ENCODE peak calls at places on chromosome 19, in five cellular contexts. E is fibroblast of lung, T is kidney, L is GM20000, Z is colonic mucosa. B is an unnamed sample.

GRCh38 chr19:7483720-7484201 is 5.1 kb downstream of the PEX11G start:
- DNase-seq in E (no peak), Z (peak), T (no peak), L (no peak), B (no peak)

GRCh38 chr19:35869327-35870123 is 1.2 kb downstream of the APLP1 start:
- DNase-seq in L (peak), E (peak), Z (peak), T (no peak), B (peak)

GRCh38 chr19:54684537-54684936 is 21.8 kb downstream of the LILRB4 start:
- DNase-seq in T (no peak), E (no peak), L (peak), Z (no peak), B (no peak)

GRCh38 chr19:47141695-47142094 is 11.1 kb downstream of the SAE1 start:
- DNase-seq in Z (no peak), E (no peak), T (no peak), L (no peak), B (no peak)

GRCh38 chr19:39154626-39155100 is 29.1 kb downstream of the PAK4 start:
- DNase-seq in L (no peak), E (no peak), T (no peak), Z (peak), B (no peak)

GRCh38 chr19:44891016-44891882 is at the start of gene TOMM40:
- DNase-seq in E (no peak), L (peak), T (peak), Z (no peak), B (no peak)

GRCh38 chr19:57682226-57682766 is 519 bp downstream of the ZNF551 start:
- DNase-seq in L (no peak), E (no peak), T (no peak), Z (no peak), B (no peak)

GRCh38 chr19:18226956-18227780 is 930 bp upstream of the PDE4C start:
- DNase-seq in L (peak), T (no peak), E (no peak), Z (no peak), B (no peak)

GRCh38 chr19:3580156-3580955 is 4.9 kb upstream of the GIPC3 start:
- DNase-seq in E (peak), T (no peak), L (no peak), Z (no peak), B (no peak)

GRCh38 chr19:17805427-17805826 is 10.5 kb downstream of the B3GNT3 start:
- DNase-seq in E (no peak), L (no peak), T (no peak), Z (no peak), B (no peak)

GRCh38 chr19:45068041-45068440 is 8.2 kb downstream of the ZNF296 start:
- DNase-seq in E (no peak), L (no peak), Z (no peak), T (no peak), B (no peak)

GRCh38 chr19:13848811-13849241 is 28.1 kb upstream of the NANOS3 start:
- DNase-seq in Z (peak), T (no peak), L (no peak), E (no peak), B (no peak)

GRCh38 chr19:14576363-14576762 is 4.5 kb upstream of the NDUFB7 start:
- DNase-seq in Z (no peak), T (no peak), L (no peak), E (no peak), B (no peak)

GRCh38 chr19:19528721-19529490 is at the start of gene YJEFN3:
- DNase-seq in T (no peak), L (no peak), E (no peak), Z (no peak), B (no peak)

GRCh38 chr19:34298891-34299510 is 44.6 kb downstream of the GARRE1 start:
- DNase-seq in L (no peak), E (no peak), Z (peak), T (no peak), B (no peak)

GRCh38 chr19:37763488-37763887 is 15.9 kb downstream of the ZNF573 start:
- DNase-seq in T (no peak), E (no peak), L (no peak), Z (no peak), B (no peak)

GRCh38 chr19:54952591-54953344 is 5.4 kb upstream of the NLRP7 start:
- DNase-seq in E (no peak), Z (no peak), L (no peak), T (no peak), B (no peak)

GRCh38 chr19:50838239-50838638 is 4.9 kb upstream of the KLK15 start:
- DNase-seq in T (no peak), Z (no peak), E (no peak), L (peak), B (peak)

GRCh38 chr19:35167251-35168119 is 12.9 kb downstream of the FXYD5 start:
- DNase-seq in E (no peak), T (no peak), Z (no peak), L (no peak), B (no peak)

GRCh38 chr19:33385956-33386355 is 12.4 kb downstream of the CEBPG start:
- DNase-seq in L (no peak), E (no peak), T (no peak), Z (no peak), B (no peak)

GRCh38 chr19:7230826-7231225 is 63.4 kb downstream of the INSR start:
- DNase-seq in L (no peak), E (no peak), T (no peak), Z (no peak), B (no peak)

GRCh38 chr19:18708452-18709231 is 25.2 kb downstream of the CRTC1 start:
- DNase-seq in T (peak), Z (no peak), E (no peak), L (no peak), B (no peak)

GRCh38 chr19:46614114-46614701 is 10.7 kb downstream of the PTGIR start:
- DNase-seq in L (peak), T (peak), E (peak), Z (peak), B (peak)

GRCh38 chr19:57363734-57364181 is 407 bp downstream of the TRAPPC2B start:
- DNase-seq in T (no peak), Z (no peak), E (no peak), L (peak), B (no peak)

GRCh38 chr19:34126966-34127365 is 45.3 kb upstream of the LSM14A start:
- DNase-seq in L (no peak), Z (no peak), E (no peak), T (no peak), B (no peak)

GRCh38 chr19:11286312-11286974 is 9.5 kb upstream of the TSPAN16 start:
- DNase-seq in T (no peak), Z (no peak), E (peak), L (no peak), B (no peak)

GRCh38 chr19:46147791-46148288 is at the start of gene IGFL2:
- DNase-seq in T (no peak), L (no peak), Z (no peak), E (no peak), B (no peak)

GRCh38 chr19:39409207-39409885 is 2.7 kb downstream of the ZFP36 start:
- DNase-seq in E (no peak), L (peak), Z (peak), T (peak), B (no peak)

GRCh38 chr19:35856546-35857149 is at the start of gene KIRREL2:
- DNase-seq in Z (no peak), L (peak), T (no peak), E (no peak), B (peak)

GRCh38 chr19:54158812-54159351 is 639 bp downstream of the LENG1 start:
- DNase-seq in E (no peak), L (peak), Z (no peak), T (no peak), B (no peak)

GRCh38 chr19:42563352-42564210 is 31.1 kb downstream of the CEACAM8 start:
- DNase-seq in L (peak), E (peak), Z (peak), T (no peak), B (peak)

GRCh38 chr19:45059258-45059965 is 16.9 kb downstream of the ZNF296 start:
- DNase-seq in T (peak), L (peak), E (peak), Z (peak), B (peak)

GRCh38 chr19:23787106-23787505 is 28.4 kb upstream of the ZNF681 start:
- DNase-seq in Z (peak), L (no peak), T (no peak), E (peak), B (no peak)

GRCh38 chr19:11378319-11379189 is 4.1 kb downstream of the SWSAP1 start:
- DNase-seq in Z (peak), E (peak), L (peak), T (peak), B (no peak)

DNA sequence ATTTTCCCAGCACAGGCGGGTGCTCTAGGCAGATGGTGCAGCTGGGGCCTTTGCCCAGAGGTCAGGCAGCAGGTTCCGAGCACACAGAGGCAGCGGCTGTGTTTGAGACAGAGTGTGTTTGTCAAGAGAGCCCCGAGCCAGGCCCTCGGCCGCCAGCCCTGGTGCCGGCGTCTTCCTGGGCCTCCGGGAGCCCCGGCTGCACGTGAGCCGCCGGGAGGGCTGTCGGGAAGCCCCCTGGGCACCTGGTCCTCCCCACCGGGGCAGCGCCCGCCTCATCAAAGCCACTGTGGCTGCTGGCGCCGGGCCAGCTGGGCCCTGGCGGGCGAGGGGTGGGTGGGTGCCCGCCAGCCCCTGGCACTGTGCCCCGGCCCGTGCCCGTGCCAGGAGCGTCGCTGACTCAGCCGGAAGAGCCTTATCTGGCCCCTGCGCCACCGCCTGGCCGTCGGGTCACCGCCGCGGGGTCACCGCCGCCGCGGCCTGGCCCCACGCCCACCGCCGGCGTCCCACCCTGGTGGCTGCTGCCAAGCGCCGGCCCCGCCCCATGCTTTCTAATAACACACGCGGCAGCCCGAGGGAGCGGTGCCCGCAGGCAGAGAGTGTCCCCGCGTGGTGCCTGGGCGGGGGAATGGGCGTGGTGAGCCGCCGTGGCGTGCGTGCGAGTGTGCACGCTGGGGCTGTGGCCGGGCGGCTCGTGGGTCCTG is 14.9 kb downstream of the ARID3A start:
- DNase-seq in T (peak), Z (peak), L (peak), E (peak), B (no peak)
- TF ChIP-seq CTCF in T (no peak), Z (no peak), L (no peak), E (no peak), B (peak)

DNA sequence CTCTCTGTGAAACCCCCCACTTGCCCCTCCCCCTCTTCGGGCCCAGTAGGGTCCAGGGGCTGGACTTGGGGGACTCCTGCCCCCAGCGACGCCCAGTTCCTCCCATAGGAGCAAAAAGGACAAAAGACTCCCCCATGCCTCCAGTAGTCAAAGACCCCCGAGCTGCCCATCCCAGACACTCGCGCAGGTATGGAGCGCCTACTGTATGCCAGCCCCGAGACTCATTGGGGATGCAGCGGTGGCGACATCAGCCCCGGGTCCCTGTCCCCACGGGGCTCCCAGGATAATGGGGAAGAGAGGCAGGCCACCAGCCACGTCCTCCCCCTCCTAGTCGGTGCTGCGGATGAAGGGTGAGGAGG is 18.3 kb upstream of the ZNRF4 start:
- DNase-seq in L (no peak), T (no peak), Z (no peak), E (no peak), B (no peak)
- TF ChIP-seq CTCF in L (no peak), T (no peak), Z (no peak), E (no peak), B (no peak)

GRCh38 chr19:52345162-52345561 is 9.1 kb downstream of the ZNF610 start:
- DNase-seq in Z (no peak), E (no peak), L (no peak), T (no peak), B (no peak)

DNA sequence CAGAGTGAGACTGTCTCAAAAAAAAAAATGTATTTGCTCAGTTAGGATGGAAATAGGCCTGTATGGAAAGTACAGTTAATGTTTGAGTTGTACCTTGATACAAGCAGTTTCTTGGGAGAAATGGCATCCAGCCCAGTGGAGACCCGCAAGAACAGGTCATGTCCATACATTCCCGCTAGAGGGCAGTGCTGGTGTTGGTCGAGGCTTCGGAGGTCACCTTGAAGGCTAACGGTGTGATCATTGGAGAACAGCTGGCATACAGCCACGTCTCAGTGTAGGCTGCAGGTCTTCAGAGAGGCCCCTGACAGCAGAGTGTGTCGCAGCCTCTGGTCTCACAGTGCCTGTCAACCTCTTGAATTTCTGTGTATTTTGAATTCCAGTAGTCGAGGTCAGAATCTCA is 7.5 kb downstream of the ZNF610 start:
- DNase-seq in T (no peak), Z (peak), L (peak), E (peak), B (peak)
- TF ChIP-seq CTCF in T (peak), Z (no peak), L (peak), E (peak), B (peak)

DNA sequence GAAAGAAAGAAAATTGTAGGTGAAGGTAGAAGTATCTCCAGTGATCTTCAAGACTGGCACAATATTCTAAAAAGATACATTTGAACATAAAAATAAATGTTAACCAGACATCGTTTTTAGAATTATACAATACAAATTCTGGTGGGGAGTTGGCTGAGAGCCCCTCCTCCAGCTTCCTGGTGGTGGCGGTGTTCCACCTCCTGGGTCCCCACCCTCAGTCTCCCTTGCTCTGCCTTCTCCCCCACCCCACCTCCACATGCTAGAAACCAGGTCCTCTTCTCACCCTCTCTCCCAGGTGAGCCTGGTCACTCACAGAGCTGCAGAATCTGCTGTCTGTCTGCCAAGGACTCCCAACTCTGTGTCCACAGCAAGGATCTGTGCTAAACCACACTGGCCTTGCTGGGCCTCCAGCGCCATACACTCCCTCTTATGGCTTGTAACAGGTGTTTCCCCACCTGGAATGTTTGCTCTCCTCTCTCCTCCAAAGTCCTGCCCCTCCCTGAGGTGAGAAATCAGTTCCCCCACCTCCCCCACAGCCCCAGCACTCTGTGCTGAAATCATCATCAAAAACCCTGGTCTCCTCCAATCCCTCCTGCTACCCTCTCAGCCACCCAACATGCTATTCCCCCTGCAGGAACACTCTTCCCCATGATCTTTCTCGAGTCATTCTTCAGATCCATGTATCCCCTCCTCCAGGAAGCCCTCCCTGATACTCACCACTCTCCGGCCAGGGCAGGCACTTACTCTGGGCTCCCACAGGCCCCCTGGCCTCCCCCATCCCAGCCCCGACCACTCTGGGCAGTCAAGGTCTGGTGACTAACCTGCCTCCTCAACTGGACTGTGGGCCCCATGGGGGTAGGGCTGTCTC is 20.5 kb upstream of the CYP2S1 start:
- DNase-seq in T (no peak), L (no peak), E (no peak), Z (peak), B (no peak)
- TF ChIP-seq CTCF in T (no peak), L (no peak), E (no peak), Z (no peak), B (no peak)

GRCh38 chr19:1779604-1779973 is 26.3 kb downstream of the ONECUT3 start:
- DNase-seq in L (no peak), Z (no peak), T (no peak), E (no peak), B (no peak)

GRCh38 chr19:1783354-1783753 is 28.7 kb downstream of the ATP8B3 start:
- DNase-seq in Z (no peak), L (no peak), T (no peak), E (no peak), B (no peak)

GRCh38 chr19:1782501-1782900 is 29.2 kb downstream of the ONECUT3 start:
- DNase-seq in Z (no peak), T (no peak), L (no peak), E (no peak), B (no peak)

GRCh38 chr19:1777149-1777548 is 23.8 kb downstream of the ONECUT3 start:
- DNase-seq in T (no peak), L (no peak), Z (no peak), E (no peak), B (no peak)

DNA sequence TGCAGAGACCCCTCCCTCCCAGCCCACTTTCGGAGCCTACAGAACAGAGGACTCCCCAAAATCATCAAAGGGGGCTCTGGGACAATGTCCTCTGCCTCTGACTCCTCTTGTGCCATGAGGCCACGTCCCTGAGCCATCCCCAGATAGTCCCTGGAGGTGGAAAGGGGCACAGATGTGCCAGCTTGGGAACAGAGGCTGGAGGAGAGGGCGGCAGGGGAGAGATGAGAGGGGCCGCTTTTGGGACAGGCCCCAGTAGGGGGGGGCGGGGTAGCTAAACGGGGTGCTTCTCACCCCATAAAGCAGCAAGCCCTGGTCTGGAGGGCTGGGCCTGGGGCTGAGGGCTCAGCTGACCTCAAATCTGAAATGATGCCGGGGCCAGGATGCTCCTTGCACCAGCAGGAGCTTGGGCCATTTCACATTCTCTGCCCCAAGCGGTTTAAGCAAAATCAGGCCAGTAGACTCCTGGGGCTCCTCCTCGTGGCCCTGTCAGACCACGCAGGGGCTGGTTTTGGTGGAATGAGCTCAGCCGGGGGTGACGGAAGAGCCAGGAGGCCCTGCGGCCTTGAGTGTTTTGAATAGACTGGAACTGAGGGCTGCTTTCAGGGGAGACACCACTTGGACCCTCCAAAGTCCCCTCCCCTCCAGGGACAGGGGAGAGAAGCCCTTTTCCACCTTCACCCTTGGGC is 27.1 kb downstream of the ONECUT3 start:
- DNase-seq in L (no peak), E (peak), T (peak), Z (no peak), B (no peak)
- TF ChIP-seq CTCF in L (no peak), E (peak), T (no peak), Z (no peak), B (no peak)

GRCh38 chr19:40813182-40813581 is 14.2 kb downstream of the EGLN2 start:
- DNase-seq in Z (no peak), L (no peak), E (no peak), T (peak), B (no peak)

GRCh38 chr19:40808497-40808896 is 9.5 kb downstream of the EGLN2 start:
- DNase-seq in Z (no peak), E (no peak), L (no peak), T (peak), B (no peak)

GRCh38 chr19:40810160-40810559 is 11.2 kb downstream of the EGLN2 start:
- DNase-seq in Z (no peak), E (no peak), T (no peak), L (no peak), B (no peak)

GRCh38 chr19:40809358-40810086 is 10.5 kb downstream of the EGLN2 start:
- DNase-seq in T (peak), L (no peak), E (no peak), Z (no peak), B (no peak)

GRCh38 chr19:40811478-40812341 is 12.7 kb downstream of the EGLN2 start:
- DNase-seq in Z (peak), L (no peak), E (no peak), T (peak), B (no peak)
- TF ChIP-seq CTCF in Z (no peak), L (no peak), E (no peak), T (no peak), B (peak)